ENCODE peak calls at places on chromosomes 4 and X, in six cellular contexts. One of them, this sample, is unnamed.

GRCh38 chrX:102341867-102342266 is 94.9 kb downstream of the NXF2 start:
- DNase-seq in NCI-H446: no peak
- DNase-seq in T-helper 17 cell: no peak
- DNase-seq in epithelial cell of esophagus: no peak
- DNase-seq in hypothalamus: no peak
- DNase-seq in adipocyte: peak
- DNase-seq in this sample: no peak

GRCh38 chr4:33780952-33781655 is 2463.2 kb downstream of the ARAP2 start:
- DNase-seq in NCI-H446: no peak
- DNase-seq in T-helper 17 cell: no peak
- DNase-seq in epithelial cell of esophagus: peak
- DNase-seq in hypothalamus: no peak
- DNase-seq in adipocyte: peak
- DNase-seq in this sample: no peak

GRCh38 chr4:54268151-54268550 is 39.1 kb downstream of the PDGFRA start:
- DNase-seq in NCI-H446: no peak
- DNase-seq in T-helper 17 cell: no peak
- DNase-seq in epithelial cell of esophagus: peak
- DNase-seq in hypothalamus: no peak
- DNase-seq in adipocyte: peak
- DNase-seq in this sample: no peak

GRCh38 chr4:3233391-3234071 is 15.4 kb upstream of the MSANTD1 start:
- DNase-seq in NCI-H446: no peak
- DNase-seq in T-helper 17 cell: no peak
- DNase-seq in epithelial cell of esophagus: peak
- DNase-seq in hypothalamus: no peak
- DNase-seq in adipocyte: peak
- DNase-seq in this sample: no peak

GRCh38 chr4:120517966-120518365 is 404.6 kb downstream of the PRDM5 start:
- DNase-seq in NCI-H446: no peak
- DNase-seq in T-helper 17 cell: no peak
- DNase-seq in epithelial cell of esophagus: peak
- DNase-seq in hypothalamus: no peak
- DNase-seq in adipocyte: peak
- DNase-seq in this sample: no peak

GRCh38 chrX:20116087-20116574 is 576 bp downstream of the MAP7D2 start:
- DNase-seq in NCI-H446: no peak
- DNase-seq in T-helper 17 cell: no peak
- DNase-seq in epithelial cell of esophagus: no peak
- DNase-seq in hypothalamus: no peak
- DNase-seq in adipocyte: no peak
- DNase-seq in this sample: no peak

GRCh38 chrX:120213438-120214265 is 37.0 kb upstream of the ZBTB33 start:
- DNase-seq in NCI-H446: peak
- DNase-seq in T-helper 17 cell: no peak
- DNase-seq in epithelial cell of esophagus: peak
- DNase-seq in hypothalamus: no peak
- DNase-seq in adipocyte: peak
- DNase-seq in this sample: peak

GRCh38 chr4:83217721-83218522 is 66.7 kb downstream of the COQ2 start:
- DNase-seq in NCI-H446: no peak
- DNase-seq in T-helper 17 cell: peak
- DNase-seq in epithelial cell of esophagus: peak
- DNase-seq in hypothalamus: no peak
- DNase-seq in adipocyte: no peak
- DNase-seq in this sample: peak

GRCh38 chrX:70331161-70331560 is 41.3 kb downstream of the KIF4A start:
- DNase-seq in NCI-H446: no peak
- DNase-seq in T-helper 17 cell: no peak
- DNase-seq in epithelial cell of esophagus: no peak
- DNase-seq in hypothalamus: no peak
- DNase-seq in adipocyte: no peak
- DNase-seq in this sample: no peak

GRCh38 chr4:48989461-48990203 is 3.6 kb downstream of the CWH43 start:
- DNase-seq in NCI-H446: no peak
- DNase-seq in T-helper 17 cell: no peak
- DNase-seq in epithelial cell of esophagus: no peak
- DNase-seq in hypothalamus: no peak
- DNase-seq in adipocyte: no peak
- DNase-seq in this sample: no peak

GRCh38 chr4:101229116-101229515 is 118.2 kb downstream of the PPP3CA start:
- DNase-seq in NCI-H446: no peak
- DNase-seq in T-helper 17 cell: no peak
- DNase-seq in epithelial cell of esophagus: no peak
- DNase-seq in hypothalamus: no peak
- DNase-seq in adipocyte: peak
- DNase-seq in this sample: no peak

GRCh38 chr4:55947254-55947882 is 1.4 kb upstream of the CEP135 start:
- DNase-seq in NCI-H446: no peak
- DNase-seq in T-helper 17 cell: no peak
- DNase-seq in epithelial cell of esophagus: no peak
- DNase-seq in hypothalamus: no peak
- DNase-seq in adipocyte: peak
- DNase-seq in this sample: peak

GRCh38 chrX:120512627-120513026 is 43.5 kb upstream of the LAMP2 start:
- DNase-seq in NCI-H446: no peak
- DNase-seq in T-helper 17 cell: no peak
- DNase-seq in epithelial cell of esophagus: no peak
- DNase-seq in hypothalamus: no peak
- DNase-seq in adipocyte: no peak
- DNase-seq in this sample: no peak

GRCh38 chrX:153400146-153401132 is 711 bp downstream of the PNMA6E start:
- DNase-seq in NCI-H446: no peak
- DNase-seq in T-helper 17 cell: peak
- DNase-seq in epithelial cell of esophagus: no peak
- DNase-seq in hypothalamus: no peak
- DNase-seq in adipocyte: peak
- DNase-seq in this sample: peak

GRCh38 chr4:81030617-81031388 is at the start of gene BMP3:
- DNase-seq in NCI-H446: no peak
- DNase-seq in T-helper 17 cell: no peak
- DNase-seq in epithelial cell of esophagus: peak
- DNase-seq in hypothalamus: no peak
- DNase-seq in adipocyte: peak
- DNase-seq in this sample: peak

GRCh38 chrX:3820170-3820569 is 106.7 kb upstream of the PRKX start:
- DNase-seq in NCI-H446: no peak
- DNase-seq in T-helper 17 cell: no peak
- DNase-seq in epithelial cell of esophagus: peak
- DNase-seq in hypothalamus: no peak
- DNase-seq in adipocyte: peak
- DNase-seq in this sample: no peak

GRCh38 chr4:99457270-99457669 is 22.1 kb upstream of the ADH7 start:
- DNase-seq in NCI-H446: no peak
- DNase-seq in T-helper 17 cell: no peak
- DNase-seq in epithelial cell of esophagus: peak
- DNase-seq in hypothalamus: no peak
- DNase-seq in adipocyte: peak
- DNase-seq in this sample: no peak

GRCh38 chrX:71586929-71587328 is 8.7 kb downstream of the GCNA start:
- DNase-seq in NCI-H446: no peak
- DNase-seq in T-helper 17 cell: no peak
- DNase-seq in epithelial cell of esophagus: no peak
- DNase-seq in hypothalamus: no peak
- DNase-seq in adipocyte: no peak
- DNase-seq in this sample: no peak

GRCh38 chr4:53313510-53313909 is 52.4 kb downstream of the SCFD2 start:
- DNase-seq in NCI-H446: no peak
- DNase-seq in T-helper 17 cell: no peak
- DNase-seq in epithelial cell of esophagus: peak
- DNase-seq in hypothalamus: peak
- DNase-seq in adipocyte: no peak
- DNase-seq in this sample: no peak

GRCh38 chr4:89171176-89171575 is 59.8 kb downstream of the TIGD2 start:
- DNase-seq in NCI-H446: no peak
- DNase-seq in T-helper 17 cell: no peak
- DNase-seq in epithelial cell of esophagus: no peak
- DNase-seq in hypothalamus: no peak
- DNase-seq in adipocyte: peak
- DNase-seq in this sample: no peak

GRCh38 chr4:69408451-69408850 is 87.3 kb downstream of the UGT2B4 start:
- DNase-seq in NCI-H446: no peak
- DNase-seq in T-helper 17 cell: no peak
- DNase-seq in epithelial cell of esophagus: no peak
- DNase-seq in hypothalamus: no peak
- DNase-seq in adipocyte: no peak
- DNase-seq in this sample: no peak

GRCh38 chrX:23797371-23798128 is 14.6 kb downstream of the SAT1 start:
- DNase-seq in NCI-H446: no peak
- DNase-seq in T-helper 17 cell: no peak
- DNase-seq in epithelial cell of esophagus: peak
- DNase-seq in hypothalamus: no peak
- DNase-seq in adipocyte: no peak
- DNase-seq in this sample: no peak

GRCh38 chrX:82648062-82648461 is 860.0 kb upstream of the POU3F4 start:
- DNase-seq in NCI-H446: no peak
- DNase-seq in T-helper 17 cell: no peak
- DNase-seq in epithelial cell of esophagus: peak
- DNase-seq in hypothalamus: no peak
- DNase-seq in adipocyte: no peak
- DNase-seq in this sample: no peak

GRCh38 chr4:81032805-81033684 is 2.5 kb downstream of the BMP3 start:
- DNase-seq in NCI-H446: no peak
- DNase-seq in T-helper 17 cell: no peak
- DNase-seq in epithelial cell of esophagus: peak
- DNase-seq in hypothalamus: no peak
- DNase-seq in adipocyte: no peak
- DNase-seq in this sample: no peak

GRCh38 chr4:24770111-24770584 is 25.2 kb upstream of the SOD3 start:
- DNase-seq in NCI-H446: no peak
- DNase-seq in T-helper 17 cell: no peak
- DNase-seq in epithelial cell of esophagus: peak
- DNase-seq in hypothalamus: no peak
- DNase-seq in adipocyte: peak
- DNase-seq in this sample: peak

GRCh38 chr4:184812651-184813181 is 13.1 kb downstream of the ACSL1 start:
- DNase-seq in NCI-H446: no peak
- DNase-seq in T-helper 17 cell: no peak
- DNase-seq in epithelial cell of esophagus: peak
- DNase-seq in hypothalamus: no peak
- DNase-seq in adipocyte: peak
- DNase-seq in this sample: no peak

GRCh38 chrX:151084454-151084853 is 91.9 kb upstream of the GPR50 start:
- DNase-seq in NCI-H446: no peak
- DNase-seq in T-helper 17 cell: no peak
- DNase-seq in epithelial cell of esophagus: no peak
- DNase-seq in hypothalamus: no peak
- DNase-seq in adipocyte: no peak
- DNase-seq in this sample: no peak

GRCh38 chr4:95377511-95377910 is 171.3 kb downstream of the UNC5C start:
- DNase-seq in NCI-H446: no peak
- DNase-seq in T-helper 17 cell: no peak
- DNase-seq in epithelial cell of esophagus: no peak
- DNase-seq in hypothalamus: no peak
- DNase-seq in adipocyte: no peak
- DNase-seq in this sample: no peak

GRCh38 chrX:136260801-136261200 is 9.6 kb upstream of the MAP7D3 start:
- DNase-seq in NCI-H446: no peak
- DNase-seq in T-helper 17 cell: no peak
- DNase-seq in epithelial cell of esophagus: peak
- DNase-seq in hypothalamus: no peak
- DNase-seq in adipocyte: peak
- DNase-seq in this sample: no peak

GRCh38 chr4:28167411-28167810 is 1306.8 kb downstream of the STIM2 start:
- DNase-seq in NCI-H446: no peak
- DNase-seq in T-helper 17 cell: no peak
- DNase-seq in epithelial cell of esophagus: peak
- DNase-seq in hypothalamus: no peak
- DNase-seq in adipocyte: no peak
- DNase-seq in this sample: no peak

GRCh38 chr4:141686929-141687328 is 50.5 kb downstream of the IL15 start:
- DNase-seq in NCI-H446: no peak
- DNase-seq in T-helper 17 cell: no peak
- DNase-seq in epithelial cell of esophagus: no peak
- DNase-seq in hypothalamus: no peak
- DNase-seq in adipocyte: no peak
- DNase-seq in this sample: no peak

GRCh38 chr4:108830509-108831244 is 67.8 kb upstream of the ETNPPL start:
- DNase-seq in NCI-H446: peak
- DNase-seq in T-helper 17 cell: no peak
- DNase-seq in epithelial cell of esophagus: no peak
- DNase-seq in hypothalamus: no peak
- DNase-seq in adipocyte: no peak
- DNase-seq in this sample: peak

GRCh38 chr4:140052050-140052449 is 101.9 kb downstream of the MAML3 start:
- DNase-seq in NCI-H446: no peak
- DNase-seq in T-helper 17 cell: no peak
- DNase-seq in epithelial cell of esophagus: peak
- DNase-seq in hypothalamus: no peak
- DNase-seq in adipocyte: peak
- DNase-seq in this sample: peak

GRCh38 chr4:151207186-151207585 is 69.8 kb upstream of the PRSS48 start:
- DNase-seq in NCI-H446: no peak
- DNase-seq in T-helper 17 cell: no peak
- DNase-seq in epithelial cell of esophagus: no peak
- DNase-seq in hypothalamus: no peak
- DNase-seq in adipocyte: no peak
- DNase-seq in this sample: no peak